ENCODE peak calls at places on chromosome 17, in seven cellular contexts. One of them, this sample, is unnamed.

GRCh38 chr17:72119280-72119962 is 1.4 kb upstream of the SOX9 start:
- DNase-seq in H1: no peak
- DNase-seq in HepG2: no peak
- DNase-seq in SK-N-SH: no peak
- DNase-seq in GM12891: no peak
- DNase-seq in GM12878: no peak
- DNase-seq in K562: no peak
- DNase-seq in this sample: no peak

GRCh38 chr17:71649986-71650385 is 470.8 kb upstream of the SOX9 start:
- DNase-seq in H1: no peak
- DNase-seq in HepG2: no peak
- DNase-seq in SK-N-SH: no peak
- DNase-seq in GM12891: no peak
- DNase-seq in GM12878: no peak
- DNase-seq in K562: no peak
- DNase-seq in this sample: no peak

GRCh38 chr17:73304971-73305786 is 6.6 kb downstream of the CDC42EP4 start:
- DNase-seq in H1: no peak
- DNase-seq in HepG2: no peak
- DNase-seq in SK-N-SH: no peak
- DNase-seq in GM12891: no peak
- DNase-seq in GM12878: no peak
- DNase-seq in K562: peak; percentile 70
- DNase-seq in this sample: no peak

GRCh38 chr17:68981288-68981687 is 26.1 kb upstream of the ABCA8 start:
- DNase-seq in H1: no peak
- DNase-seq in HepG2: peak; percentile 20
- DNase-seq in SK-N-SH: no peak
- DNase-seq in GM12891: no peak
- DNase-seq in GM12878: peak; percentile 32
- DNase-seq in K562: no peak
- DNase-seq in this sample: no peak

GRCh38 chr17:19386276-19386863 is 620 bp downstream of the MFAP4 start:
- DNase-seq in H1: no peak
- DNase-seq in HepG2: no peak
- DNase-seq in SK-N-SH: peak; percentile 39
- DNase-seq in GM12891: no peak
- DNase-seq in GM12878: no peak
- DNase-seq in K562: no peak
- DNase-seq in this sample: no peak

GRCh38 chr17:17051791-17052461 is 9.7 kb downstream of the MPRIP start:
- DNase-seq in H1: no peak
- DNase-seq in HepG2: peak; percentile 63
- DNase-seq in SK-N-SH: no peak
- DNase-seq in GM12891: no peak
- DNase-seq in GM12878: no peak
- DNase-seq in K562: no peak
- DNase-seq in this sample: no peak

GRCh38 chr17:41967141-41967920 is 736 bp downstream of the CNP start:
- DNase-seq in H1: no peak
- DNase-seq in HepG2: peak; percentile 82
- DNase-seq in SK-N-SH: peak; percentile 48
- DNase-seq in GM12891: no peak
- DNase-seq in GM12878: no peak
- DNase-seq in K562: peak; percentile 46
- DNase-seq in this sample: peak; percentile 50

GRCh38 chr17:19329136-19329535 is 33.4 kb downstream of the B9D1 start:
- DNase-seq in H1: no peak
- DNase-seq in HepG2: no peak
- DNase-seq in SK-N-SH: no peak
- DNase-seq in GM12891: no peak
- DNase-seq in GM12878: no peak
- DNase-seq in K562: no peak
- DNase-seq in this sample: no peak

GRCh38 chr17:29291163-29291752 is 2.7 kb downstream of the NUFIP2 start:
- DNase-seq in H1: no peak
- DNase-seq in HepG2: peak; percentile 66
- DNase-seq in SK-N-SH: peak; percentile 50
- DNase-seq in GM12891: peak; percentile 24
- DNase-seq in GM12878: peak; percentile 35
- DNase-seq in K562: peak; percentile 39
- DNase-seq in this sample: peak; percentile 23

GRCh38 chr17:59627770-59628171 is 8.1 kb downstream of the CLTC start:
- DNase-seq in H1: no peak
- DNase-seq in HepG2: no peak
- DNase-seq in SK-N-SH: no peak
- DNase-seq in GM12891: no peak
- DNase-seq in GM12878: no peak
- DNase-seq in K562: no peak
- DNase-seq in this sample: no peak

GRCh38 chr17:8946476-8946875 is 19.0 kb downstream of the PIK3R5 start:
- DNase-seq in H1: no peak
- DNase-seq in HepG2: no peak
- DNase-seq in SK-N-SH: no peak
- DNase-seq in GM12891: no peak
- DNase-seq in GM12878: no peak
- DNase-seq in K562: no peak
- DNase-seq in this sample: no peak

DNA sequence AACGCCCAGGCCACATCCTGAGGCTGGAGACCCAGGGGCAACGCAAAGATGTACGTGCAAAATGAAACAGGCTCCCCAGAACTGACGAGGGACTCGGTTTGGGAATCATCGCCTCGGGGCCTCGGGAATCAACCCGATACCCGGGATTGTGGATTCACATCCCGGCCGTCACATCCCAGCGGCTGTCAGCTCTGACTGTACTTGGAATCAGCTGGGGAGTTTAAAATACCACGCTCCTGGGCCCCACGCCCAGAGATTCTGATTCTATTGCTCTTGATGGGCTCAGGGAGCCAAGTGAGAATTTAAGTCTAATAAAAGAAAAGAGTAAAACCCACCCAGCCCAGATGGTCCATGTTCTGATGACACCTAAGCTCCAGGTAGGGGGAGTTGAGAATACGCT is 42.2 kb downstream of the MRM3 start:
- DNase-seq in H1: no peak
- DNase-seq in HepG2: no peak
- DNase-seq in SK-N-SH: no peak
- DNase-seq in GM12891: no peak
- DNase-seq in GM12878: no peak
- DNase-seq in K562: no peak
- DNase-seq in this sample: no peak
- TF ChIP-seq TAF1 in H1: no peak
- TF ChIP-seq TAF1 in HepG2: no peak
- TF ChIP-seq TAF1 in SK-N-SH: no peak
- TF ChIP-seq TAF1 in GM12891: no peak
- TF ChIP-seq TAF1 in GM12878: no peak
- TF ChIP-seq TAF1 in K562: no peak
- TF ChIP-seq TAF1 in this sample: no peak

DNA sequence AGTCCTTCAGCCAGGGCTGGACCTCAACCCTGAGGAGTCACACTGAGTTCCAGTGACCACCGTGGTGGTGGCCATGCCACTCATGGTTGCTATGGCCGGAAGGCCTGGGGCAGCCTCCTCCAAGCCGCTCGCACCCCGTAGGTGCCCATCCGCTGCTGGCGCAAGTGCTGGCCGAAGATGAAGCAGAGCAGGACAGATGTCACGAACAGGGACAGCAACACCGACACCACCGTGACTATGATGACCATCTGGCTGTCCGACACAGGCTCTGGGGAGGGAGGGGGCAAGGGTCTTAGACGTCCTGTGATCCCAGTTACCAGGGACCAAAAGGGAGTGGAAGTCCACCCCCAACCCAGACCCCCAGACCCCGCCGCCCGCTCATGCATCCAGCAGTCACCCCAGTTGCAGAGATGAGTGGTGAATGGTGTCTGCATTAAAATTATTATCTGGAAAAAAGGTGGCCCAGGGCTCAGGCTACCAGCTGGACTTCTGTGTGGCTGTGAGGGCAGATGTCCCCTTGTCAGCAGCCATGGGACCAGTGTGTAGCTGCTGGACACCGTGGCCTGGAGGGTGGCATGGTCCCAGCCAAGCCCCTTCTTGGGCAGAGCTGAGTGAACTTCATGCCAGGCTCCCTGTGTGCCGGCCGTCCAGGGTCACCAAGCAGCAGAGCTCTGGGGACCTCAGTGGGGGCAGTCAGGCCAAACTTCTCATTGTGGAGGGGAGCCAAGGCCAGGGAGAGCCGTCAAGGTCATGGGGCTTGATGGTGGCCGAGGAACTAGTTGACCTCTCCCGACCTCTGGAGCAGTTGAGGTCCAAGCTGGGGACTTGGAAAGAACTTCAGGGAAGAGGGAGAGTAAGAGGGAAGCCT is 4.7 kb downstream of the PRR29 start:
- DNase-seq in H1: no peak
- DNase-seq in HepG2: no peak
- DNase-seq in SK-N-SH: peak; percentile 20
- DNase-seq in GM12891: no peak
- DNase-seq in GM12878: no peak
- DNase-seq in K562: no peak
- DNase-seq in this sample: no peak
- TF ChIP-seq TAF1 in H1: no peak
- TF ChIP-seq TAF1 in HepG2: no peak
- TF ChIP-seq TAF1 in SK-N-SH: no peak
- TF ChIP-seq TAF1 in GM12891: no peak
- TF ChIP-seq TAF1 in GM12878: no peak
- TF ChIP-seq TAF1 in K562: no peak
- TF ChIP-seq TAF1 in this sample: no peak

DNA sequence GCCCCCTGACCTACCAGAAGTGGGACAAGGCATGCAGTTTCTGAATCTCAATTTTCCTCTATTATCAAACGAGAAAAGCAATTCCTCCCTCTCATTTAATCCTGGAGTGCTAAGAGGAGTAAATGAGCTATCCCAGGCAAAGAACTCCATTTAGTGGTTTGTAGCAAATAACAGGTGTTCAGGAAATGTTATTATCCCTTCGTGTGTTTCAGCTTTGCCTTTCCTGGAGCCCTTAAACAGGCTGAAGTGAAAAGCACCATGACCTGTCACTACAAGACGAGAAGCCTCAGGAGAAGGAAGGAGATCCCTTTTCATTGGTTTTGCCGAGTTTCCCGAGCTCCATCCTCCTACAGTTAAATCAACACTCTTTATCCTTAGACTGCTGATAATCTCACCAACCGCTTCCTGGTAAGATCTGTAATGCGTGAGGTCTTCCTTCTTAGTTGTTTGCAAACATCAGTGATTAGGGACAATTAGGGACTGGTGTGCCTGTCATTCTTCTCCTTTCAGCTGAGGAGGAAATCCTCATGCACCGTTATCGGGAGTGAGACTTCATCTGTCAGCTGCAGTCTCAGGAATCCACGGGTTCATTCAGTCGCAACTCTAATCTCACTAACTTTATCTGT is 30.8 kb upstream of the MYOCD start:
- DNase-seq in H1: no peak
- DNase-seq in HepG2: no peak
- DNase-seq in SK-N-SH: no peak
- DNase-seq in GM12891: no peak
- DNase-seq in GM12878: no peak
- DNase-seq in K562: no peak
- DNase-seq in this sample: no peak
- TF ChIP-seq TAF1 in H1: no peak
- TF ChIP-seq TAF1 in HepG2: no peak
- TF ChIP-seq TAF1 in SK-N-SH: no peak
- TF ChIP-seq TAF1 in GM12891: no peak
- TF ChIP-seq TAF1 in GM12878: no peak
- TF ChIP-seq TAF1 in K562: no peak
- TF ChIP-seq TAF1 in this sample: no peak

GRCh38 chr17:40319651-40320550 is 10.9 kb downstream of the RARA start:
- DNase-seq in H1: no peak
- DNase-seq in HepG2: no peak
- DNase-seq in SK-N-SH: peak; percentile 17
- DNase-seq in GM12891: no peak
- DNase-seq in GM12878: no peak
- DNase-seq in K562: no peak
- DNase-seq in this sample: no peak
- TF ChIP-seq TAF1 in H1: no peak
- TF ChIP-seq TAF1 in HepG2: no peak
- TF ChIP-seq TAF1 in SK-N-SH: no peak
- TF ChIP-seq TAF1 in GM12891: no peak
- TF ChIP-seq TAF1 in GM12878: no peak
- TF ChIP-seq TAF1 in K562: no peak
- TF ChIP-seq TAF1 in this sample: no peak

DNA sequence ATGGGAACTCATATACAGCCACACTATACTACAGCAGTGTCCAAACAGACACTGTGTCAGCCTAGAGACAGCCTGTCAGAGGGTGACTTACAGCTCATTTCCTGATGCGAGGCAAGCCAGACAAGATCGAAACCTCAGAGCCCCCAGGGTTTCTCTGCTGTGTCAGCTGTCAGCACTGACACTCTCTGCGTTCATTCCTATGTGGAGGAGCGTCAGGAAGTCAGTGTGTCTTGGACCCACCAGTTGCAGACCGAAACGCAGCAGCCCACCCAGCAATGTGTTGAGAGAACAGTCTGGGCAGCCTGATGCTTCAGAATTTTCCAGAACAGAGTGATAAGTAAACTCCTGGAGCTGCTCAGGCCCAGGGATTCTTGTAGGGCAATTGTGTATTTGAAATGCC is 20.6 kb upstream of the MAPT start:
- DNase-seq in H1: no peak
- DNase-seq in HepG2: no peak
- DNase-seq in SK-N-SH: peak; percentile 63
- DNase-seq in GM12891: no peak
- DNase-seq in GM12878: no peak
- DNase-seq in K562: no peak
- DNase-seq in this sample: no peak
- TF ChIP-seq TAF1 in H1: no peak
- TF ChIP-seq TAF1 in HepG2: no peak
- TF ChIP-seq TAF1 in SK-N-SH: no peak
- TF ChIP-seq TAF1 in GM12891: no peak
- TF ChIP-seq TAF1 in GM12878: no peak
- TF ChIP-seq TAF1 in K562: no peak
- TF ChIP-seq TAF1 in this sample: no peak

GRCh38 chr17:81879121-81879520 is 8.0 kb upstream of the ARHGDIA start:
- DNase-seq in H1: no peak
- DNase-seq in HepG2: no peak
- DNase-seq in SK-N-SH: no peak
- DNase-seq in GM12891: no peak
- DNase-seq in GM12878: no peak
- DNase-seq in K562: peak; percentile 3
- DNase-seq in this sample: no peak

GRCh38 chr17:81877569-81877968 is 6.4 kb upstream of the ARHGDIA start:
- DNase-seq in H1: no peak
- DNase-seq in HepG2: no peak
- DNase-seq in SK-N-SH: no peak
- DNase-seq in GM12891: no peak
- DNase-seq in GM12878: no peak
- DNase-seq in K562: no peak
- DNase-seq in this sample: no peak

DNA sequence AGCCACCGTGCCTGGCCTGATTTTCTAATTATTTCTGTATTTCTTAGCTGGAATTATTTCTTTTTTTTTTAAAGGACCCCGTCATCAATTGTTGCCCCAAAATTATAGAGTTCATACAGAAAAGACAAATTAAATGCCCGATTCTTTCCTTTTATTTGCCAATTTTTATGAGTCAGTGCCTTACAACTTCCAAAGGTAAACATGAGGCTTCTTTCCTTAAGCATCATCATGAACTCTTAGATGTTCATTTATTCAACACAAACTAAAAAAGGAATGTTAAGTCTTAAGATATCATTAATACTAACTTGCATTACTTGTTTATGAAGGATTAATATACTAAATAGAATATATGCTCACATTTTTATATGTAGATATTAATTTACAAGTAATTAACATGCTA is 7.2 kb upstream of the ARHGDIA start:
- DNase-seq in H1: no peak
- DNase-seq in HepG2: no peak
- DNase-seq in SK-N-SH: no peak
- DNase-seq in GM12891: no peak
- DNase-seq in GM12878: no peak
- DNase-seq in K562: no peak
- DNase-seq in this sample: no peak
- TF ChIP-seq TAF1 in H1: no peak
- TF ChIP-seq TAF1 in HepG2: no peak
- TF ChIP-seq TAF1 in SK-N-SH: no peak
- TF ChIP-seq TAF1 in GM12891: no peak
- TF ChIP-seq TAF1 in GM12878: no peak
- TF ChIP-seq TAF1 in K562: no peak
- TF ChIP-seq TAF1 in this sample: no peak